ENCODE peak calls at places on chromosome 3, in eight cellular contexts. W is DMS 273 treated with DMSO at 0.1 percent for 48 hours, O is PC-9, D is T-helper 2 cell, S is GM23248, I is T-helper 9 cell, T is dorsolateral prefrontal cortex, Q is Calu3. K is an unnamed sample.

GRCh38 chr3:99532246-99532645 is 106.1 kb upstream of the COL8A1 start:
- DNase-seq in Q (peak; percentile 66), S (peak; percentile 81), T (no peak), W (no peak), D (no peak), O (peak; percentile 11), I (no peak), K (no peak)

GRCh38 chr3:47096955-47097354 is 67.0 kb downstream of the SETD2 start:
- DNase-seq in I (no peak), T (no peak), S (peak; percentile 79), D (no peak), Q (no peak), O (no peak), W (no peak), K (no peak)

GRCh38 chr3:170054204-170054603 is 16.4 kb downstream of the GPR160 start:
- DNase-seq in D (no peak), T (no peak), O (no peak), S (no peak), W (no peak), I (no peak), Q (no peak), K (no peak)

GRCh38 chr3:53114412-53115074 is 15.7 kb downstream of the RFT1 start:
- DNase-seq in S (peak; percentile 71), T (no peak), I (no peak), Q (no peak), O (no peak), W (no peak), D (no peak), K (no peak)

GRCh38 chr3:71962561-71963240 is 177.8 kb upstream of the PROK2 start:
- DNase-seq in I (no peak), T (no peak), S (peak; percentile 82), O (no peak), D (no peak), W (peak; percentile 49), Q (no peak), K (no peak)

GRCh38 chr3:8318002-8318649 is 183.5 kb upstream of the LMCD1 start:
- DNase-seq in W (no peak), S (peak; percentile 60), T (no peak), I (no peak), D (no peak), Q (no peak), O (no peak), K (no peak)

GRCh38 chr3:97835761-97836160 is 13.9 kb downstream of the CRYBG3 start:
- DNase-seq in I (no peak), O (no peak), Q (no peak), S (peak; percentile 75), D (no peak), T (no peak), W (no peak), K (no peak)

GRCh38 chr3:72891053-72891855 is 3.4 kb downstream of the GXYLT2 start:
- DNase-seq in I (no peak), O (peak; percentile 41), W (no peak), T (no peak), D (no peak), S (peak; percentile 93), Q (no peak), K (no peak)

GRCh38 chr3:69084326-69084667 is 440 bp upstream of the ARL6IP5 start:
- DNase-seq in Q (no peak), D (no peak), W (no peak), O (no peak), I (no peak), S (peak; percentile 92), T (no peak), K (peak; percentile 64)

GRCh38 chr3:40312661-40313226 is 3.2 kb downstream of the EIF1B start:
- DNase-seq in S (peak; percentile 58), Q (no peak), I (no peak), O (no peak), D (no peak), W (no peak), T (no peak), K (no peak)

GRCh38 chr3:44529927-44530326 is 25.1 kb upstream of the ZKSCAN7 start:
- DNase-seq in D (no peak), I (no peak), T (no peak), O (no peak), S (peak; percentile 41), W (no peak), Q (no peak), K (no peak)

GRCh38 chr3:187967982-187968381 is 186.0 kb upstream of the LPP start:
- DNase-seq in T (no peak), D (no peak), I (no peak), W (no peak), S (peak; percentile 62), O (no peak), Q (no peak), K (no peak)

GRCh38 chr3:153164009-153164550 is 2.1 kb downstream of the RAP2B start:
- DNase-seq in W (no peak), Q (no peak), T (no peak), S (peak; percentile 15), O (no peak), D (no peak), I (no peak), K (no peak)

GRCh38 chr3:181176610-181177009 is 187.1 kb upstream of the DNAJC19 start:
- DNase-seq in Q (peak; percentile 83), W (peak; percentile 9), S (peak; percentile 75), D (no peak), I (no peak), O (peak; percentile 44), T (peak; percentile 76), K (peak; percentile 11)

GRCh38 chr3:164326714-164327113 is 751.6 kb downstream of the SI start:
- DNase-seq in O (no peak), D (no peak), Q (no peak), W (no peak), T (no peak), I (no peak), S (no peak), K (no peak)

GRCh38 chr3:46615976-46616375 is 3.7 kb downstream of the FAM240A start:
- DNase-seq in O (no peak), S (no peak), D (no peak), I (no peak), Q (no peak), W (no peak), T (no peak), K (no peak)